ENCODE peak calls at places on chromosome 19, in six cellular contexts. M, T, H, R, C and L are unnamed samples.

GRCh38 chr19:38079926-38080380 is 144.1 kb downstream of the DPF1 start:
- DNase-seq in C (no peak), H (no peak), R (no peak), M (no peak), T (no peak), L (no peak)

GRCh38 chr19:49473868-49474544 is at the start of gene FLT3LG:
- DNase-seq in H (no peak), C (peak), R (peak), M (peak), T (peak), L (peak)

GRCh38 chr19:19489804-19490204 is 25.5 kb downstream of the TSSK6 start:
- DNase-seq in R (no peak), C (no peak), T (no peak), H (no peak), M (no peak), L (no peak)

GRCh38 chr19:460877-461609 is at the start of gene SHC2:
- DNase-seq in T (peak), H (no peak), M (no peak), C (no peak), R (peak), L (no peak)

GRCh38 chr19:42532881-42533280 is 4.6 kb upstream of the CEACAM1 start:
- DNase-seq in C (no peak), M (no peak), T (no peak), R (no peak), H (no peak), L (no peak)

GRCh38 chr19:40717325-40717879 is 490 bp downstream of the ITPKC start:
- DNase-seq in M (no peak), R (no peak), H (no peak), T (peak), C (peak), L (no peak)

GRCh38 chr19:56167064-56167578 is 8.7 kb upstream of the GALP start:
- DNase-seq in M (no peak), C (no peak), T (no peak), H (no peak), R (peak), L (no peak)

GRCh38 chr19:33430674-33431277 is 57.3 kb downstream of the CEBPG start:
- DNase-seq in M (peak), H (no peak), C (peak), T (peak), R (peak), L (peak)

GRCh38 chr19:57560049-57560491 is 407 bp upstream of the ZNF550 start:
- DNase-seq in C (peak), M (no peak), H (no peak), T (no peak), R (no peak), L (no peak)

GRCh38 chr19:32671883-32672282 is 3.1 kb downstream of the ANKRD27 start:
- DNase-seq in M (no peak), C (no peak), H (no peak), T (no peak), R (no peak), L (no peak)

GRCh38 chr19:29714953-29715694 is at the start of gene C19orf12:
- DNase-seq in M (peak), H (no peak), R (peak), C (peak), T (peak), L (peak)

GRCh38 chr19:10871711-10872550 is 578 bp downstream of the CARM1 start:
- DNase-seq in C (peak), H (no peak), R (peak), M (peak), T (peak), L (no peak)

GRCh38 chr19:33248954-33249613 is 23.4 kb upstream of the SLC7A10 start:
- DNase-seq in M (no peak), H (no peak), R (no peak), C (peak), T (peak), L (no peak)

GRCh38 chr19:15730538-15730937 is 2.7 kb downstream of the OR10H2 start:
- DNase-seq in T (no peak), C (no peak), H (no peak), M (no peak), R (no peak), L (no peak)

GRCh38 chr19:46368116-46368515 is 21.2 kb downstream of the PPP5C start:
- DNase-seq in H (no peak), R (no peak), T (no peak), M (no peak), C (no peak), L (no peak)

GRCh38 chr19:19588546-19588945 is 29.9 kb downstream of the PBX4 start:
- DNase-seq in H (no peak), M (no peak), C (no peak), T (no peak), R (no peak), L (no peak)

GRCh38 chr19:53864308-53864836 is 3.3 kb upstream of the MYADM start:
- DNase-seq in M (no peak), C (no peak), T (peak), H (no peak), R (no peak), L (peak)

GRCh38 chr19:55923556-55923955 is 8.6 kb downstream of the NLRP13 start:
- DNase-seq in R (no peak), M (no peak), H (no peak), T (no peak), C (no peak), L (no peak)

GRCh38 chr19:28314771-28315170 is 898.2 kb downstream of the UQCRFS1 start:
- DNase-seq in M (no peak), R (no peak), T (no peak), H (no peak), C (no peak), L (no peak)

GRCh38 chr19:543912-544608 is at the start of gene GZMM:
- DNase-seq in T (peak), M (peak), R (no peak), H (no peak), C (no peak), L (no peak)

GRCh38 chr19:40921005-40921897 is 39.2 kb upstream of the CYP2A7 start:
- DNase-seq in M (no peak), R (no peak), H (no peak), C (no peak), T (no peak), L (no peak)

GRCh38 chr19:11551603-11552235 is 7.3 kb downstream of the ELOF1 start:
- DNase-seq in H (no peak), T (peak), M (no peak), C (no peak), R (peak), L (no peak)

GRCh38 chr19:11481777-11482383 is 1.0 kb upstream of the ELAVL3 start:
- DNase-seq in M (peak), R (peak), T (peak), H (peak), C (peak), L (peak)

GRCh38 chr19:19537321-19538048 is 580 bp upstream of the CILP2 start:
- DNase-seq in R (no peak), C (no peak), M (peak), T (no peak), H (no peak), L (no peak)

GRCh38 chr19:48991011-48991609 is 2.0 kb downstream of the GYS1 start:
- DNase-seq in C (no peak), M (no peak), H (no peak), T (no peak), R (no peak), L (no peak)

GRCh38 chr19:16369306-16369663 is 44.7 kb downstream of the KLF2 start:
- DNase-seq in M (no peak), T (no peak), C (no peak), R (no peak), H (no peak), L (no peak)

GRCh38 chr19:6213696-6214585 is 65.8 kb downstream of the MLLT1 start:
- DNase-seq in H (no peak), M (no peak), T (no peak), C (no peak), R (peak), L (no peak)

GRCh38 chr19:19067276-19068072 is 3.7 kb downstream of the SLC25A42 start:
- DNase-seq in H (no peak), R (no peak), C (no peak), M (no peak), T (no peak), L (no peak)

GRCh38 chr19:55454787-55455243 is 6.6 kb downstream of the ISOC2 start:
- DNase-seq in R (no peak), C (no peak), H (no peak), M (peak), T (peak), L (peak)